ENCODE peak calls at places on chromosomes 1 and 21, in four cellular contexts. V, A, D and K are unnamed samples.

GRCh38 chr1:247056071-247056470 is 22.5 kb downstream of the ZNF670 start:
- DNase-seq in V (no peak), D (no peak), A (no peak), K (no peak)

GRCh38 chr1:170929835-170930554 is 5.3 kb upstream of the MROH9 start:
- DNase-seq in V (peak; percentile 63), D (peak; percentile 37), A (peak; percentile 63), K (peak; percentile 32)

GRCh38 chr1:22877112-22877915 is 95.4 kb downstream of the LACTBL1 start:
- DNase-seq in V (no peak), A (no peak), D (no peak), K (no peak)

GRCh38 chr1:206050655-206051235 is 2.2 kb upstream of the RHEX start:
- DNase-seq in V (no peak), D (peak; percentile 91), A (peak; percentile 84), K (no peak)

GRCh38 chr21:42695324-42696025 is 42.1 kb downstream of the PDE9A start:
- DNase-seq in A (no peak), D (no peak), V (no peak), K (peak; percentile 12)

GRCh38 chr1:83671586-83671985 is 327.3 kb downstream of the TTLL7 start:
- DNase-seq in D (no peak), V (no peak), A (no peak), K (no peak)

GRCh38 chr1:46300673-46301405 is 2.6 kb downstream of the LRRC41 start:
- DNase-seq in A (no peak), D (no peak), V (peak; percentile 21), K (no peak)

GRCh38 chr1:194342484-194343262 is 1156.3 kb upstream of the B3GALT2 start:
- DNase-seq in D (no peak), A (no peak), V (no peak), K (no peak)

GRCh38 chr1:240888039-240888786 is 276.3 kb upstream of the GREM2 start:
- DNase-seq in D (peak; percentile 66), A (peak; percentile 42), V (peak; percentile 65), K (no peak)

GRCh38 chr1:44103270-44104131 is 15.1 kb upstream of the KLF17 start:
- DNase-seq in V (peak; percentile 25), A (no peak), D (no peak), K (no peak)

GRCh38 chr1:230611128-230611914 is 31.0 kb upstream of the COG2 start:
- DNase-seq in A (no peak), D (no peak), V (no peak), K (no peak)

GRCh38 chr1:96039910-96040309 is 681.7 kb upstream of the PTBP2 start:
- DNase-seq in A (no peak), V (no peak), D (no peak), K (no peak)

GRCh38 chr1:71695820-71696219 is 586.5 kb downstream of the NEGR1 start:
- DNase-seq in A (no peak), D (no peak), V (no peak), K (no peak)

GRCh38 chr1:234956821-234957329 is 171.8 kb downstream of the TOMM20 start:
- DNase-seq in D (no peak), A (no peak), V (no peak), K (peak; percentile 46)

GRCh38 chr1:42806593-42806992 is 10.3 kb upstream of the ERMAP start:
- DNase-seq in D (no peak), V (no peak), A (no peak), K (no peak)

GRCh38 chr21:38343691-38344090 is 86.9 kb downstream of the KCNJ15 start:
- DNase-seq in V (peak; percentile 39), D (no peak), A (no peak), K (no peak)

GRCh38 chr21:38337793-38338192 is 81.0 kb downstream of the KCNJ15 start:
- DNase-seq in A (no peak), D (no peak), V (no peak), K (no peak)